ENCODE peak calls at places on chromosomes 16 and 17, in seven cellular contexts. One of them, this sample, is unnamed.
A peak's percentile ranks its signal among the peaks of the same experiment; 100 is the strongest.

GRCh38 chr16:23410176-23410575 is 42.8 kb downstream of the COG7 start:
- DNase-seq in fibroblast of villous mesenchyme: no peak
- DNase-seq in Panc1: no peak
- DNase-seq in stimulated activated CD4-positive, alpha-beta T cell treated with anti-CD3 and anti-CD28 coated beads, Interleukin-4, amount 100 ng/mL, for 4 hours: no peak
- DNase-seq in H7: no peak
- DNase-seq in stimulated activated CD8-positive, alpha-beta memory T cell treated with anti-CD3 and anti-CD28 coated beads, Interleukin-4, amount 100 ng/mL, for 24 hours: no peak
- DNase-seq in NCI-H1105 treated with DMSO at 0.1 percent for 48 hours: peak; percentile 8
- DNase-seq in this sample: no peak

GRCh38 chr16:53714080-53715050 is 10.4 kb downstream of the FTO start:
- DNase-seq in H7: no peak
- DNase-seq in Panc1: no peak
- DNase-seq in stimulated activated CD4-positive, alpha-beta T cell treated with anti-CD3 and anti-CD28 coated beads, Interleukin-4, amount 100 ng/mL, for 4 hours: no peak
- DNase-seq in NCI-H1105 treated with DMSO at 0.1 percent for 48 hours: peak; percentile 85
- DNase-seq in fibroblast of villous mesenchyme: peak; percentile 31
- DNase-seq in stimulated activated CD8-positive, alpha-beta memory T cell treated with anti-CD3 and anti-CD28 coated beads, Interleukin-4, amount 100 ng/mL, for 24 hours: no peak
- DNase-seq in this sample: no peak

GRCh38 chr16:75526032-75526790 is 9.7 kb downstream of the CHST5 start:
- DNase-seq in H7: no peak
- DNase-seq in stimulated activated CD8-positive, alpha-beta memory T cell treated with anti-CD3 and anti-CD28 coated beads, Interleukin-4, amount 100 ng/mL, for 24 hours: no peak
- DNase-seq in fibroblast of villous mesenchyme: no peak
- DNase-seq in Panc1: no peak
- DNase-seq in NCI-H1105 treated with DMSO at 0.1 percent for 48 hours: no peak
- DNase-seq in stimulated activated CD4-positive, alpha-beta T cell treated with anti-CD3 and anti-CD28 coated beads, Interleukin-4, amount 100 ng/mL, for 4 hours: no peak
- DNase-seq in this sample: no peak

GRCh38 chr17:65287040-65287439 is 149.9 kb downstream of the RGS9 start:
- DNase-seq in NCI-H1105 treated with DMSO at 0.1 percent for 48 hours: no peak
- DNase-seq in stimulated activated CD4-positive, alpha-beta T cell treated with anti-CD3 and anti-CD28 coated beads, Interleukin-4, amount 100 ng/mL, for 4 hours: no peak
- DNase-seq in Panc1: no peak
- DNase-seq in H7: no peak
- DNase-seq in fibroblast of villous mesenchyme: peak; percentile 19
- DNase-seq in stimulated activated CD8-positive, alpha-beta memory T cell treated with anti-CD3 and anti-CD28 coated beads, Interleukin-4, amount 100 ng/mL, for 24 hours: no peak
- DNase-seq in this sample: no peak

GRCh38 chr17:79651751-79652150 is 40.9 kb upstream of the RBFOX3 start:
- DNase-seq in stimulated activated CD8-positive, alpha-beta memory T cell treated with anti-CD3 and anti-CD28 coated beads, Interleukin-4, amount 100 ng/mL, for 24 hours: no peak
- DNase-seq in Panc1: no peak
- DNase-seq in fibroblast of villous mesenchyme: no peak
- DNase-seq in NCI-H1105 treated with DMSO at 0.1 percent for 48 hours: no peak
- DNase-seq in H7: no peak
- DNase-seq in stimulated activated CD4-positive, alpha-beta T cell treated with anti-CD3 and anti-CD28 coated beads, Interleukin-4, amount 100 ng/mL, for 4 hours: no peak
- DNase-seq in this sample: peak; percentile 59

GRCh38 chr17:50559674-50560184 is 786 bp upstream of the CACNA1G start:
- DNase-seq in stimulated activated CD8-positive, alpha-beta memory T cell treated with anti-CD3 and anti-CD28 coated beads, Interleukin-4, amount 100 ng/mL, for 24 hours: no peak
- DNase-seq in H7: peak; percentile 97
- DNase-seq in fibroblast of villous mesenchyme: peak; percentile 61
- DNase-seq in NCI-H1105 treated with DMSO at 0.1 percent for 48 hours: no peak
- DNase-seq in stimulated activated CD4-positive, alpha-beta T cell treated with anti-CD3 and anti-CD28 coated beads, Interleukin-4, amount 100 ng/mL, for 4 hours: no peak
- DNase-seq in Panc1: no peak
- DNase-seq in this sample: no peak

GRCh38 chr16:55849536-55849935 is 16.6 kb upstream of the CES1 start:
- DNase-seq in H7: no peak
- DNase-seq in stimulated activated CD8-positive, alpha-beta memory T cell treated with anti-CD3 and anti-CD28 coated beads, Interleukin-4, amount 100 ng/mL, for 24 hours: no peak
- DNase-seq in stimulated activated CD4-positive, alpha-beta T cell treated with anti-CD3 and anti-CD28 coated beads, Interleukin-4, amount 100 ng/mL, for 4 hours: no peak
- DNase-seq in fibroblast of villous mesenchyme: no peak
- DNase-seq in Panc1: no peak
- DNase-seq in NCI-H1105 treated with DMSO at 0.1 percent for 48 hours: no peak
- DNase-seq in this sample: no peak

GRCh38 chr16:77295896-77296295 is 96.7 kb downstream of the SYCE1L start:
- DNase-seq in H7: no peak
- DNase-seq in fibroblast of villous mesenchyme: peak; percentile 45
- DNase-seq in Panc1: no peak
- DNase-seq in stimulated activated CD8-positive, alpha-beta memory T cell treated with anti-CD3 and anti-CD28 coated beads, Interleukin-4, amount 100 ng/mL, for 24 hours: no peak
- DNase-seq in stimulated activated CD4-positive, alpha-beta T cell treated with anti-CD3 and anti-CD28 coated beads, Interleukin-4, amount 100 ng/mL, for 4 hours: no peak
- DNase-seq in NCI-H1105 treated with DMSO at 0.1 percent for 48 hours: no peak
- DNase-seq in this sample: no peak

GRCh38 chr17:28547096-28547622 is 5.3 kb downstream of the UNC119 start:
- DNase-seq in stimulated activated CD4-positive, alpha-beta T cell treated with anti-CD3 and anti-CD28 coated beads, Interleukin-4, amount 100 ng/mL, for 4 hours: no peak
- DNase-seq in fibroblast of villous mesenchyme: no peak
- DNase-seq in NCI-H1105 treated with DMSO at 0.1 percent for 48 hours: no peak
- DNase-seq in Panc1: no peak
- DNase-seq in H7: no peak
- DNase-seq in stimulated activated CD8-positive, alpha-beta memory T cell treated with anti-CD3 and anti-CD28 coated beads, Interleukin-4, amount 100 ng/mL, for 24 hours: no peak
- DNase-seq in this sample: no peak

GRCh38 chr16:46658925-46659324 is 30.1 kb downstream of the VPS35 start:
- DNase-seq in stimulated activated CD4-positive, alpha-beta T cell treated with anti-CD3 and anti-CD28 coated beads, Interleukin-4, amount 100 ng/mL, for 4 hours: no peak
- DNase-seq in Panc1: no peak
- DNase-seq in stimulated activated CD8-positive, alpha-beta memory T cell treated with anti-CD3 and anti-CD28 coated beads, Interleukin-4, amount 100 ng/mL, for 24 hours: no peak
- DNase-seq in H7: no peak
- DNase-seq in fibroblast of villous mesenchyme: no peak
- DNase-seq in NCI-H1105 treated with DMSO at 0.1 percent for 48 hours: no peak
- DNase-seq in this sample: no peak

GRCh38 chr17:14015286-14015685 is 54.0 kb upstream of the COX10 start:
- DNase-seq in stimulated activated CD4-positive, alpha-beta T cell treated with anti-CD3 and anti-CD28 coated beads, Interleukin-4, amount 100 ng/mL, for 4 hours: no peak
- DNase-seq in H7: no peak
- DNase-seq in Panc1: no peak
- DNase-seq in stimulated activated CD8-positive, alpha-beta memory T cell treated with anti-CD3 and anti-CD28 coated beads, Interleukin-4, amount 100 ng/mL, for 24 hours: no peak
- DNase-seq in NCI-H1105 treated with DMSO at 0.1 percent for 48 hours: no peak
- DNase-seq in fibroblast of villous mesenchyme: no peak
- DNase-seq in this sample: no peak

GRCh38 chr17:63446981-63447687 is 1.0 kb upstream of the CYB561 start:
- DNase-seq in H7: peak; percentile 82
- DNase-seq in Panc1: no peak
- DNase-seq in stimulated activated CD8-positive, alpha-beta memory T cell treated with anti-CD3 and anti-CD28 coated beads, Interleukin-4, amount 100 ng/mL, for 24 hours: peak; percentile 24
- DNase-seq in stimulated activated CD4-positive, alpha-beta T cell treated with anti-CD3 and anti-CD28 coated beads, Interleukin-4, amount 100 ng/mL, for 4 hours: peak; percentile 39
- DNase-seq in fibroblast of villous mesenchyme: no peak
- DNase-seq in NCI-H1105 treated with DMSO at 0.1 percent for 48 hours: no peak
- DNase-seq in this sample: peak; percentile 40

GRCh38 chr16:929227-929669 is 41.5 kb downstream of the LMF1 start:
- DNase-seq in H7: peak; percentile 90
- DNase-seq in fibroblast of villous mesenchyme: no peak
- DNase-seq in stimulated activated CD8-positive, alpha-beta memory T cell treated with anti-CD3 and anti-CD28 coated beads, Interleukin-4, amount 100 ng/mL, for 24 hours: no peak
- DNase-seq in stimulated activated CD4-positive, alpha-beta T cell treated with anti-CD3 and anti-CD28 coated beads, Interleukin-4, amount 100 ng/mL, for 4 hours: no peak
- DNase-seq in NCI-H1105 treated with DMSO at 0.1 percent for 48 hours: no peak
- DNase-seq in Panc1: no peak
- DNase-seq in this sample: no peak

GRCh38 chr16:56279132-56279531 is 87.8 kb downstream of the GNAO1 start:
- DNase-seq in H7: no peak
- DNase-seq in stimulated activated CD8-positive, alpha-beta memory T cell treated with anti-CD3 and anti-CD28 coated beads, Interleukin-4, amount 100 ng/mL, for 24 hours: peak; percentile 44
- DNase-seq in stimulated activated CD4-positive, alpha-beta T cell treated with anti-CD3 and anti-CD28 coated beads, Interleukin-4, amount 100 ng/mL, for 4 hours: peak; percentile 30
- DNase-seq in fibroblast of villous mesenchyme: no peak
- DNase-seq in Panc1: no peak
- DNase-seq in NCI-H1105 treated with DMSO at 0.1 percent for 48 hours: no peak
- DNase-seq in this sample: peak; percentile 23

GRCh38 chr16:46973457-46974324 is at the start of gene DNAJA2:
- DNase-seq in fibroblast of villous mesenchyme: peak; percentile 91
- DNase-seq in H7: peak; percentile 96
- DNase-seq in NCI-H1105 treated with DMSO at 0.1 percent for 48 hours: peak; percentile 93
- DNase-seq in stimulated activated CD4-positive, alpha-beta T cell treated with anti-CD3 and anti-CD28 coated beads, Interleukin-4, amount 100 ng/mL, for 4 hours: peak; percentile 95
- DNase-seq in stimulated activated CD8-positive, alpha-beta memory T cell treated with anti-CD3 and anti-CD28 coated beads, Interleukin-4, amount 100 ng/mL, for 24 hours: peak; percentile 88
- DNase-seq in Panc1: peak; percentile 30
- DNase-seq in this sample: peak; percentile 88

GRCh38 chr17:4161179-4161559 is 18.2 kb downstream of the CYB5D2 start:
- DNase-seq in H7: peak; percentile 47
- DNase-seq in stimulated activated CD4-positive, alpha-beta T cell treated with anti-CD3 and anti-CD28 coated beads, Interleukin-4, amount 100 ng/mL, for 4 hours: no peak
- DNase-seq in fibroblast of villous mesenchyme: peak; percentile 97
- DNase-seq in Panc1: peak; percentile 88
- DNase-seq in NCI-H1105 treated with DMSO at 0.1 percent for 48 hours: no peak
- DNase-seq in stimulated activated CD8-positive, alpha-beta memory T cell treated with anti-CD3 and anti-CD28 coated beads, Interleukin-4, amount 100 ng/mL, for 24 hours: no peak
- DNase-seq in this sample: no peak

GRCh38 chr17:79269620-79270019 is 195.0 kb downstream of the ENGASE start:
- DNase-seq in Panc1: no peak
- DNase-seq in NCI-H1105 treated with DMSO at 0.1 percent for 48 hours: no peak
- DNase-seq in stimulated activated CD8-positive, alpha-beta memory T cell treated with anti-CD3 and anti-CD28 coated beads, Interleukin-4, amount 100 ng/mL, for 24 hours: no peak
- DNase-seq in fibroblast of villous mesenchyme: no peak
- DNase-seq in H7: peak; percentile 68
- DNase-seq in stimulated activated CD4-positive, alpha-beta T cell treated with anti-CD3 and anti-CD28 coated beads, Interleukin-4, amount 100 ng/mL, for 4 hours: no peak
- DNase-seq in this sample: no peak

GRCh38 chr17:63071797-63072196 is 105.8 kb downstream of the TANC2 start:
- DNase-seq in Panc1: no peak
- DNase-seq in fibroblast of villous mesenchyme: no peak
- DNase-seq in stimulated activated CD8-positive, alpha-beta memory T cell treated with anti-CD3 and anti-CD28 coated beads, Interleukin-4, amount 100 ng/mL, for 24 hours: no peak
- DNase-seq in NCI-H1105 treated with DMSO at 0.1 percent for 48 hours: no peak
- DNase-seq in H7: no peak
- DNase-seq in stimulated activated CD4-positive, alpha-beta T cell treated with anti-CD3 and anti-CD28 coated beads, Interleukin-4, amount 100 ng/mL, for 4 hours: no peak
- DNase-seq in this sample: no peak

GRCh38 chr16:15518412-15519351 is 84.3 kb downstream of the BMERB1 start:
- DNase-seq in Panc1: no peak
- DNase-seq in H7: no peak
- DNase-seq in fibroblast of villous mesenchyme: peak; percentile 48
- DNase-seq in stimulated activated CD8-positive, alpha-beta memory T cell treated with anti-CD3 and anti-CD28 coated beads, Interleukin-4, amount 100 ng/mL, for 24 hours: no peak
- DNase-seq in stimulated activated CD4-positive, alpha-beta T cell treated with anti-CD3 and anti-CD28 coated beads, Interleukin-4, amount 100 ng/mL, for 4 hours: no peak
- DNase-seq in NCI-H1105 treated with DMSO at 0.1 percent for 48 hours: no peak
- DNase-seq in this sample: no peak

GRCh38 chr17:78276098-78276497 is 44.7 kb downstream of the TMEM235 start:
- DNase-seq in stimulated activated CD4-positive, alpha-beta T cell treated with anti-CD3 and anti-CD28 coated beads, Interleukin-4, amount 100 ng/mL, for 4 hours: no peak
- DNase-seq in fibroblast of villous mesenchyme: no peak
- DNase-seq in H7: no peak
- DNase-seq in NCI-H1105 treated with DMSO at 0.1 percent for 48 hours: no peak
- DNase-seq in Panc1: no peak
- DNase-seq in stimulated activated CD8-positive, alpha-beta memory T cell treated with anti-CD3 and anti-CD28 coated beads, Interleukin-4, amount 100 ng/mL, for 24 hours: no peak
- DNase-seq in this sample: no peak

GRCh38 chr17:352421-353212 is at the start of gene RPH3AL:
- DNase-seq in fibroblast of villous mesenchyme: peak; percentile 71
- DNase-seq in stimulated activated CD8-positive, alpha-beta memory T cell treated with anti-CD3 and anti-CD28 coated beads, Interleukin-4, amount 100 ng/mL, for 24 hours: no peak
- DNase-seq in NCI-H1105 treated with DMSO at 0.1 percent for 48 hours: no peak
- DNase-seq in stimulated activated CD4-positive, alpha-beta T cell treated with anti-CD3 and anti-CD28 coated beads, Interleukin-4, amount 100 ng/mL, for 4 hours: no peak
- DNase-seq in Panc1: no peak
- DNase-seq in H7: peak; percentile 71
- DNase-seq in this sample: peak; percentile 69

GRCh38 chr16:50967827-50968612 is 183.1 kb downstream of the SALL1 start:
- DNase-seq in stimulated activated CD4-positive, alpha-beta T cell treated with anti-CD3 and anti-CD28 coated beads, Interleukin-4, amount 100 ng/mL, for 4 hours: no peak
- DNase-seq in fibroblast of villous mesenchyme: no peak
- DNase-seq in H7: no peak
- DNase-seq in Panc1: no peak
- DNase-seq in NCI-H1105 treated with DMSO at 0.1 percent for 48 hours: no peak
- DNase-seq in stimulated activated CD8-positive, alpha-beta memory T cell treated with anti-CD3 and anti-CD28 coated beads, Interleukin-4, amount 100 ng/mL, for 24 hours: no peak
- DNase-seq in this sample: no peak

GRCh38 chr17:75518201-75518600 is 1.9 kb downstream of the TSEN54 start:
- DNase-seq in stimulated activated CD4-positive, alpha-beta T cell treated with anti-CD3 and anti-CD28 coated beads, Interleukin-4, amount 100 ng/mL, for 4 hours: no peak
- DNase-seq in H7: no peak
- DNase-seq in fibroblast of villous mesenchyme: no peak
- DNase-seq in NCI-H1105 treated with DMSO at 0.1 percent for 48 hours: no peak
- DNase-seq in Panc1: no peak
- DNase-seq in stimulated activated CD8-positive, alpha-beta memory T cell treated with anti-CD3 and anti-CD28 coated beads, Interleukin-4, amount 100 ng/mL, for 24 hours: no peak
- DNase-seq in this sample: no peak

GRCh38 chr16:71338193-71338592 is 20.3 kb upstream of the CALB2 start:
- DNase-seq in NCI-H1105 treated with DMSO at 0.1 percent for 48 hours: no peak
- DNase-seq in fibroblast of villous mesenchyme: no peak
- DNase-seq in H7: no peak
- DNase-seq in Panc1: peak; percentile 48
- DNase-seq in stimulated activated CD8-positive, alpha-beta memory T cell treated with anti-CD3 and anti-CD28 coated beads, Interleukin-4, amount 100 ng/mL, for 24 hours: no peak
- DNase-seq in stimulated activated CD4-positive, alpha-beta T cell treated with anti-CD3 and anti-CD28 coated beads, Interleukin-4, amount 100 ng/mL, for 4 hours: no peak
- DNase-seq in this sample: no peak

GRCh38 chr17:77610980-77611641 is 347.4 kb upstream of the TNRC6C start:
- DNase-seq in NCI-H1105 treated with DMSO at 0.1 percent for 48 hours: no peak
- DNase-seq in stimulated activated CD4-positive, alpha-beta T cell treated with anti-CD3 and anti-CD28 coated beads, Interleukin-4, amount 100 ng/mL, for 4 hours: no peak
- DNase-seq in stimulated activated CD8-positive, alpha-beta memory T cell treated with anti-CD3 and anti-CD28 coated beads, Interleukin-4, amount 100 ng/mL, for 24 hours: no peak
- DNase-seq in H7: no peak
- DNase-seq in Panc1: no peak
- DNase-seq in fibroblast of villous mesenchyme: peak; percentile 26
- DNase-seq in this sample: no peak

GRCh38 chr17:15463363-15463762 is 4.1 kb downstream of the CDRT4 start:
- DNase-seq in stimulated activated CD4-positive, alpha-beta T cell treated with anti-CD3 and anti-CD28 coated beads, Interleukin-4, amount 100 ng/mL, for 4 hours: no peak
- DNase-seq in fibroblast of villous mesenchyme: peak; percentile 87
- DNase-seq in stimulated activated CD8-positive, alpha-beta memory T cell treated with anti-CD3 and anti-CD28 coated beads, Interleukin-4, amount 100 ng/mL, for 24 hours: no peak
- DNase-seq in H7: no peak
- DNase-seq in NCI-H1105 treated with DMSO at 0.1 percent for 48 hours: no peak
- DNase-seq in Panc1: no peak
- DNase-seq in this sample: no peak

GRCh38 chr16:53991181-53992056 is 287.5 kb downstream of the FTO start:
- DNase-seq in stimulated activated CD4-positive, alpha-beta T cell treated with anti-CD3 and anti-CD28 coated beads, Interleukin-4, amount 100 ng/mL, for 4 hours: no peak
- DNase-seq in stimulated activated CD8-positive, alpha-beta memory T cell treated with anti-CD3 and anti-CD28 coated beads, Interleukin-4, amount 100 ng/mL, for 24 hours: no peak
- DNase-seq in fibroblast of villous mesenchyme: peak; percentile 75
- DNase-seq in H7: no peak
- DNase-seq in Panc1: no peak
- DNase-seq in NCI-H1105 treated with DMSO at 0.1 percent for 48 hours: peak; percentile 70
- DNase-seq in this sample: no peak

GRCh38 chr16:57479422-57480126 is 6.7 kb downstream of the DOK4 start:
- DNase-seq in H7: peak; percentile 93
- DNase-seq in stimulated activated CD4-positive, alpha-beta T cell treated with anti-CD3 and anti-CD28 coated beads, Interleukin-4, amount 100 ng/mL, for 4 hours: no peak
- DNase-seq in NCI-H1105 treated with DMSO at 0.1 percent for 48 hours: peak; percentile 48
- DNase-seq in stimulated activated CD8-positive, alpha-beta memory T cell treated with anti-CD3 and anti-CD28 coated beads, Interleukin-4, amount 100 ng/mL, for 24 hours: no peak
- DNase-seq in fibroblast of villous mesenchyme: peak; percentile 73
- DNase-seq in Panc1: no peak
- DNase-seq in this sample: peak; percentile 52

GRCh38 chr17:66778531-66778930 is 56.4 kb upstream of the CACNG5 start:
- DNase-seq in H7: no peak
- DNase-seq in fibroblast of villous mesenchyme: no peak
- DNase-seq in stimulated activated CD4-positive, alpha-beta T cell treated with anti-CD3 and anti-CD28 coated beads, Interleukin-4, amount 100 ng/mL, for 4 hours: no peak
- DNase-seq in Panc1: no peak
- DNase-seq in NCI-H1105 treated with DMSO at 0.1 percent for 48 hours: no peak
- DNase-seq in stimulated activated CD8-positive, alpha-beta memory T cell treated with anti-CD3 and anti-CD28 coated beads, Interleukin-4, amount 100 ng/mL, for 24 hours: no peak
- DNase-seq in this sample: no peak

This sample was measured in NCI-H2171.